ENCODE peak calls at places on chromosome 14, in six cellular contexts. W, M, A, Q, U and X are unnamed samples. For H3K4me1 and H3K36me3, the result is how much of the 10 kb centered on the place peaks cover.

GRCh38 chr14:105528859-105529505 is 2.6 kb downstream of the TMEM121 start:
- DNase-seq in W (no peak), Q (no peak), U (no peak), A (no peak), M (peak), X (no peak)

GRCh38 chr14:30427401-30427800 is 131.6 kb upstream of the G2E3 start:
- DNase-seq in U (no peak), M (no peak), A (no peak), W (no peak), Q (no peak), X (no peak)

GRCh38 chr14:92511472-92512247 is 1.9 kb upstream of the RIN3 start:
- DNase-seq in M (no peak), W (peak), A (no peak), Q (no peak), U (peak), X (peak)

GRCh38 chr14:72692678-72693077 is 201.2 kb downstream of the DPF3 start:
- DNase-seq in A (peak), Q (peak), U (no peak), W (no peak), M (no peak), X (no peak)

GRCh38 chr14:89466460-89466859 is 49.4 kb upstream of the FOXN3 start:
- DNase-seq in A (peak), Q (no peak), W (no peak), U (no peak), M (peak), X (no peak)

GRCh38 chr14:28766505-28767238 is at the start of gene FOXG1:
- DNase-seq in Q (peak), W (no peak), M (no peak), U (no peak), A (no peak), X (no peak)

GRCh38 chr14:93894992-93895391 is 32.2 kb upstream of the FAM181A start:
- DNase-seq in M (no peak), Q (no peak), U (no peak), A (no peak), W (no peak), X (no peak)

GRCh38 chr14:92362781-92363235 is 39.8 kb downstream of the SLC24A4 start:
- DNase-seq in U (no peak), Q (no peak), M (no peak), A (no peak), W (no peak), X (no peak)

GRCh38 chr14:35088514-35088913 is 33.3 kb downstream of the PPP2R3C start:
- DNase-seq in M (no peak), Q (no peak), A (no peak), U (no peak), W (no peak), X (no peak)

GRCh38 chr14:22589096-22589839 is at the start of gene DAD1:
- DNase-seq in W (peak), Q (peak), M (peak), U (peak), A (peak), X (peak)

GRCh38 chr14:31229638-31230229 is 22.1 kb upstream of the HECTD1 start:
- DNase-seq in A (peak), U (peak), M (no peak), Q (no peak), W (peak), X (peak)

GRCh38 chr14:74457511-74457910 is 31.5 kb upstream of the SYNDIG1L start:
- DNase-seq in W (no peak), Q (no peak), A (no peak), M (no peak), U (no peak), X (no peak)

GRCh38 chr14:101594511-101595148 is 33.3 kb downstream of the DIO3 start:
- DNase-seq in A (no peak), Q (no peak), W (no peak), M (no peak), U (no peak), X (no peak)

GRCh38 chr14:105858676-105859025 is 332.3 kb downstream of the TMEM121 start:
- DNase-seq in M (peak), U (no peak), Q (no peak), A (peak), W (no peak), X (peak)

GRCh38 chr14:35458442-35458841 is 53.9 kb upstream of the NFKBIA start:
- DNase-seq in W (no peak), Q (no peak), A (no peak), U (no peak), M (no peak), X (no peak)

GRCh38 chr14:100065161-100065871 is at the start of gene EVL:
- DNase-seq in W (no peak), U (no peak), Q (peak), A (peak), M (peak), X (peak)
- H3K27ac ChIP-seq in W (no peak), U (peak), Q (peak), A (no peak), M (peak), X (peak)

GRCh38 chr14:23728791-23729190 is 92.6 kb downstream of the DHRS2 start:
- DNase-seq in M (no peak), W (no peak), Q (no peak), A (no peak), U (no peak), X (no peak)

GRCh38 chr14:23725980-23726746 is 90.0 kb downstream of the DHRS2 start:
- DNase-seq in W (no peak), M (no peak), Q (no peak), U (no peak), A (no peak), X (no peak)

GRCh38 chr14:23725528-23725927 is 89.4 kb downstream of the DHRS2 start:
- DNase-seq in M (no peak), A (no peak), Q (no peak), U (no peak), W (no peak), X (no peak)

GRCh38 chr14:23727566-23728335 is 91.6 kb downstream of the DHRS2 start:
- DNase-seq in W (no peak), M (no peak), A (peak), U (no peak), Q (peak), X (no peak)

GRCh38 chr14:23729720-23730387 is 93.7 kb downstream of the DHRS2 start:
- DNase-seq in A (no peak), U (no peak), W (no peak), M (no peak), Q (no peak), X (no peak)
- H3K4me1 ChIP-seq in A (under half), U (under half), W (under half), M (under half), Q (under half), X (under half)

DNA sequence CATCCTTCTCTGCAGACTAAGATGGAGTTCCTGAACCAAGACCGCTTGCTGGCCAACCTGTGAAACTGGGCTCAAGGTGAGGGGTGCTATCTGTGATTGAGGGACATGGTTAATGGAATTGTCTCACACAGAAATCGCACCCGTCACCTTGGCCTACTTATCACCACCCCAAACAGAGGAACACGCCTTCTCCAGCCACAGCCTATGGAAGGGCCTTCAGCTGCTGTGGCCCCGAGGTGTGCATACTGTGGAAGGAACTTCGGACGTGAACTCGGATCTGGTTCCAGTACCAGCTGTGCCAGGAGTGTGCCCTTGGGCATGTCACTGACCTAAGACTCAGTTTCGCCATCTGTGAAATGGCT is 44.4 kb downstream of the EVL start:
- DNase-seq in M (no peak), W (no peak), Q (no peak), U (no peak), A (no peak), X (no peak)
- H3K36me3 ChIP-seq in M (half or more), W (under half), Q (under half), U (under half), A (under half), X (under half)

GRCh38 chr14:67996235-67996634 is 176.7 kb downstream of the RAD51B start:
- DNase-seq in W (no peak), U (no peak), M (no peak), Q (no peak), A (no peak), X (no peak)

GRCh38 chr14:67998804-67999203 is 179.2 kb downstream of the RAD51B start:
- DNase-seq in M (no peak), U (no peak), W (no peak), Q (no peak), A (no peak), X (no peak)

GRCh38 chr14:68000516-68000915 is 180.9 kb downstream of the RAD51B start:
- DNase-seq in U (no peak), W (no peak), A (no peak), M (no peak), Q (no peak), X (no peak)

GRCh38 chr14:67999290-67999689 is 179.7 kb downstream of the RAD51B start:
- DNase-seq in Q (no peak), W (no peak), U (no peak), A (no peak), M (no peak), X (no peak)

GRCh38 chr14:67999693-68000384 is 180.3 kb downstream of the RAD51B start:
- DNase-seq in Q (no peak), U (no peak), W (no peak), A (no peak), M (no peak), X (no peak)
- H3K27ac ChIP-seq in Q (no peak), U (no peak), W (no peak), A (no peak), M (no peak), X (peak)